ENCODE peak calls at places on chromosomes 12 and 14, in four cellular contexts. One of them, this sample, is unnamed.

GRCh38 chr14:67268456-67269115 is 27.4 kb downstream of the PALS1 start:
- DNase-seq in GM12864: no peak
- DNase-seq in OCI-LY7: no peak
- DNase-seq in hepatocyte: peak
- DNase-seq in this sample: no peak

GRCh38 chr14:55383541-55384140 is 28.0 kb downstream of the ATG14 start:
- DNase-seq in GM12864: no peak
- DNase-seq in OCI-LY7: no peak
- DNase-seq in hepatocyte: no peak
- DNase-seq in this sample: no peak

GRCh38 chr12:62520361-62520760 is 53.7 kb downstream of the MON2 start:
- DNase-seq in GM12864: no peak
- DNase-seq in OCI-LY7: no peak
- DNase-seq in hepatocyte: no peak
- DNase-seq in this sample: no peak

GRCh38 chr14:23381871-23382270 is 5.0 kb downstream of the CMTM5 start:
- DNase-seq in GM12864: no peak
- DNase-seq in OCI-LY7: no peak
- DNase-seq in hepatocyte: no peak
- DNase-seq in this sample: no peak

GRCh38 chr12:106054016-106054415 is 84.7 kb downstream of the NUAK1 start:
- DNase-seq in GM12864: no peak
- DNase-seq in OCI-LY7: no peak
- DNase-seq in hepatocyte: no peak
- DNase-seq in this sample: no peak

GRCh38 chr14:104263671-104264358 is 125.4 kb downstream of the KIF26A start:
- DNase-seq in GM12864: no peak
- DNase-seq in OCI-LY7: no peak
- DNase-seq in hepatocyte: no peak
- DNase-seq in this sample: no peak

GRCh38 chr14:65101631-65102440 is 481 bp downstream of the MAX start:
- DNase-seq in GM12864: no peak
- DNase-seq in OCI-LY7: peak
- DNase-seq in hepatocyte: peak
- DNase-seq in this sample: peak

GRCh38 chr14:21092147-21093011 is 6.1 kb downstream of the ZNF219 start:
- DNase-seq in GM12864: no peak
- DNase-seq in OCI-LY7: peak
- DNase-seq in hepatocyte: peak
- DNase-seq in this sample: peak

GRCh38 chr12:109557809-109558208 is 15.5 kb downstream of the MMAB start:
- DNase-seq in GM12864: no peak
- DNase-seq in OCI-LY7: no peak
- DNase-seq in hepatocyte: no peak
- DNase-seq in this sample: no peak

GRCh38 chr12:19946549-19946948 is 421.8 kb upstream of the PDE3A start:
- DNase-seq in GM12864: no peak
- DNase-seq in OCI-LY7: no peak
- DNase-seq in hepatocyte: peak
- DNase-seq in this sample: no peak

GRCh38 chr12:3698218-3698974 is 54.5 kb downstream of the CRACR2A start:
- DNase-seq in GM12864: no peak
- DNase-seq in OCI-LY7: no peak
- DNase-seq in hepatocyte: no peak
- DNase-seq in this sample: no peak

GRCh38 chr12:57837779-57838562 is 8.6 kb downstream of the CTDSP2 start:
- DNase-seq in GM12864: no peak
- DNase-seq in OCI-LY7: peak
- DNase-seq in hepatocyte: peak
- DNase-seq in this sample: peak

GRCh38 chr12:123089125-123089524 is 61.8 kb downstream of the PITPNM2 start:
- DNase-seq in GM12864: no peak
- DNase-seq in OCI-LY7: no peak
- DNase-seq in hepatocyte: no peak
- DNase-seq in this sample: no peak

GRCh38 chr14:86574026-86574777 is 1044.3 kb downstream of the FLRT2 start:
- DNase-seq in GM12864: no peak
- DNase-seq in OCI-LY7: no peak
- DNase-seq in hepatocyte: no peak
- DNase-seq in this sample: no peak

GRCh38 chr14:102140750-102141145 is 1.1 kb downstream of the WDR20 start:
- DNase-seq in GM12864: no peak
- DNase-seq in OCI-LY7: no peak
- DNase-seq in hepatocyte: no peak
- DNase-seq in this sample: no peak

GRCh38 chr12:5034605-5035004 is 9.1 kb upstream of the KCNA5 start:
- DNase-seq in GM12864: peak
- DNase-seq in OCI-LY7: no peak
- DNase-seq in hepatocyte: no peak
- DNase-seq in this sample: peak

GRCh38 chr12:11460343-11461023 is 65.1 kb upstream of the PRB2 start:
- DNase-seq in GM12864: no peak
- DNase-seq in OCI-LY7: no peak
- DNase-seq in hepatocyte: no peak
- DNase-seq in this sample: no peak

GRCh38 chr14:55099741-55100140 is 29.3 kb upstream of the LGALS3 start:
- DNase-seq in GM12864: no peak
- DNase-seq in OCI-LY7: no peak
- DNase-seq in hepatocyte: no peak
- DNase-seq in this sample: no peak

GRCh38 chr12:130978785-130979184 is 25.1 kb downstream of the ADGRD1 start:
- DNase-seq in GM12864: no peak
- DNase-seq in OCI-LY7: peak
- DNase-seq in hepatocyte: no peak
- DNase-seq in this sample: no peak

GRCh38 chr12:132465269-132466190 is 24.4 kb upstream of the FBRSL1 start:
- DNase-seq in GM12864: no peak
- DNase-seq in OCI-LY7: no peak
- DNase-seq in hepatocyte: peak
- DNase-seq in this sample: no peak

GRCh38 chr12:120265483-120266179 is at the start of gene PXN:
- DNase-seq in GM12864: peak
- DNase-seq in OCI-LY7: peak
- DNase-seq in hepatocyte: peak
- DNase-seq in this sample: peak

GRCh38 chr14:26820101-26820500 is 222.3 kb upstream of the NOVA1 start:
- DNase-seq in GM12864: no peak
- DNase-seq in OCI-LY7: no peak
- DNase-seq in hepatocyte: no peak
- DNase-seq in this sample: no peak

GRCh38 chr12:100976735-100977134 is 182.2 kb downstream of the ANO4 start:
- DNase-seq in GM12864: no peak
- DNase-seq in OCI-LY7: no peak
- DNase-seq in hepatocyte: no peak
- DNase-seq in this sample: no peak

GRCh38 chr14:106442857-106443256 is 916.5 kb downstream of the TMEM121 start:
- DNase-seq in GM12864: no peak
- DNase-seq in OCI-LY7: peak
- DNase-seq in hepatocyte: no peak
- DNase-seq in this sample: peak

GRCh38 chr12:98211914-98212695 is 303.3 kb upstream of the TMPO start:
- DNase-seq in GM12864: no peak
- DNase-seq in OCI-LY7: peak
- DNase-seq in hepatocyte: no peak
- DNase-seq in this sample: no peak

GRCh38 chr12:10285919-10286318 is 21.8 kb upstream of the KLRD1 start:
- DNase-seq in GM12864: no peak
- DNase-seq in OCI-LY7: peak
- DNase-seq in hepatocyte: no peak
- DNase-seq in this sample: peak

GRCh38 chr12:87756721-87757120 is 272.5 kb downstream of the C12orf50 start:
- DNase-seq in GM12864: no peak
- DNase-seq in OCI-LY7: no peak
- DNase-seq in hepatocyte: no peak
- DNase-seq in this sample: no peak

GRCh38 chr12:1594295-1595025 is at the start of gene FBXL14:
- DNase-seq in GM12864: no peak
- DNase-seq in OCI-LY7: peak
- DNase-seq in hepatocyte: peak
- DNase-seq in this sample: peak

GRCh38 chr12:11652351-11653040 is 3.0 kb downstream of the ETV6 start:
- DNase-seq in GM12864: peak
- DNase-seq in OCI-LY7: peak
- DNase-seq in hepatocyte: peak
- DNase-seq in this sample: peak

GRCh38 chr12:47850153-47851084 is 30.7 kb upstream of the HDAC7 start:
- DNase-seq in GM12864: no peak
- DNase-seq in OCI-LY7: no peak
- DNase-seq in hepatocyte: no peak
- DNase-seq in this sample: no peak

GRCh38 chr12:643478-644292 is 19.6 kb downstream of the NINJ2 start:
- DNase-seq in GM12864: no peak
- DNase-seq in OCI-LY7: peak
- DNase-seq in hepatocyte: no peak
- DNase-seq in this sample: peak

GRCh38 chr14:36757730-36758286 is 96.1 kb downstream of the PAX9 start:
- DNase-seq in GM12864: no peak
- DNase-seq in OCI-LY7: no peak
- DNase-seq in hepatocyte: no peak
- DNase-seq in this sample: no peak

GRCh38 chr12:48824112-48824511 is 5.8 kb downstream of the CACNB3 start:
- DNase-seq in GM12864: no peak
- DNase-seq in OCI-LY7: peak
- DNase-seq in hepatocyte: no peak
- DNase-seq in this sample: peak

GRCh38 chr14:28661171-28661772 is 105.3 kb upstream of the FOXG1 start:
- DNase-seq in GM12864: no peak
- DNase-seq in OCI-LY7: no peak
- DNase-seq in hepatocyte: no peak
- DNase-seq in this sample: no peak
- H3K4me3 ChIP-seq in GM12864: no peak
- H3K4me3 ChIP-seq in OCI-LY7: no peak
- H3K4me3 ChIP-seq in hepatocyte: no peak
- H3K4me3 ChIP-seq in this sample: no peak

GRCh38 chr14:103190731-103191130 is 67.5 kb downstream of the TNFAIP2 start:
- DNase-seq in GM12864: no peak
- DNase-seq in OCI-LY7: no peak
- DNase-seq in hepatocyte: no peak
- DNase-seq in this sample: peak

GRCh38 chr14:103187911-103188310 is 64.7 kb downstream of the TNFAIP2 start:
- DNase-seq in GM12864: no peak
- DNase-seq in OCI-LY7: no peak
- DNase-seq in hepatocyte: no peak
- DNase-seq in this sample: no peak

GRCh38 chr14:103189481-103190470 is 66.5 kb downstream of the TNFAIP2 start:
- DNase-seq in GM12864: no peak
- DNase-seq in OCI-LY7: no peak
- DNase-seq in hepatocyte: no peak
- DNase-seq in this sample: no peak

GRCh38 chr14:103186894-103187586 is 63.8 kb downstream of the TNFAIP2 start:
- DNase-seq in GM12864: no peak
- DNase-seq in OCI-LY7: no peak
- DNase-seq in hepatocyte: peak
- DNase-seq in this sample: no peak

GRCh38 chr14:103188691-103189480 is 65.6 kb downstream of the TNFAIP2 start:
- DNase-seq in GM12864: no peak
- DNase-seq in OCI-LY7: no peak
- DNase-seq in hepatocyte: peak
- DNase-seq in this sample: peak
- TF ChIP-seq CTCF in GM12864: peak
- TF ChIP-seq CTCF in OCI-LY7: no peak
- TF ChIP-seq CTCF in hepatocyte: peak
- TF ChIP-seq CTCF in this sample: no peak

GRCh38 chr14:60655114-60655897 is 6.0 kb upstream of the SIX1 start:
- DNase-seq in GM12864: no peak
- DNase-seq in OCI-LY7: no peak
- DNase-seq in hepatocyte: peak
- DNase-seq in this sample: no peak
- H3K4me3 ChIP-seq in GM12864: no peak
- H3K4me3 ChIP-seq in OCI-LY7: no peak
- H3K4me3 ChIP-seq in hepatocyte: no peak
- H3K4me3 ChIP-seq in this sample: no peak

GRCh38 chr12:53795927-53796326 is 44.1 kb upstream of the CISTR start:
- DNase-seq in GM12864: no peak
- DNase-seq in OCI-LY7: no peak
- DNase-seq in hepatocyte: no peak
- DNase-seq in this sample: no peak
- TF ChIP-seq CTCF in GM12864: no peak
- TF ChIP-seq CTCF in OCI-LY7: no peak
- TF ChIP-seq CTCF in hepatocyte: no peak
- TF ChIP-seq CTCF in this sample: no peak

GRCh38 chr12:6533653-6534157 is 612 bp upstream of the GAPDH start:
- DNase-seq in GM12864: no peak
- DNase-seq in OCI-LY7: peak
- DNase-seq in hepatocyte: peak
- DNase-seq in this sample: peak

GRCh38 chr12:6534158-6534913 is at the start of gene GAPDH:
- DNase-seq in GM12864: peak
- DNase-seq in OCI-LY7: peak
- DNase-seq in hepatocyte: peak
- DNase-seq in this sample: peak

GRCh38 chr12:6532927-6533652 is 1.2 kb upstream of the GAPDH start:
- DNase-seq in GM12864: no peak
- DNase-seq in OCI-LY7: peak
- DNase-seq in hepatocyte: peak
- DNase-seq in this sample: peak

GRCh38 chr12:6530576-6531260 is 3.6 kb upstream of the GAPDH start:
- DNase-seq in GM12864: no peak
- DNase-seq in OCI-LY7: no peak
- DNase-seq in hepatocyte: no peak
- DNase-seq in this sample: no peak

GRCh38 chr12:6532051-6532926 is 2.0 kb upstream of the GAPDH start:
- DNase-seq in GM12864: no peak
- DNase-seq in OCI-LY7: peak
- DNase-seq in hepatocyte: peak
- DNase-seq in this sample: peak
- H3K4me3 ChIP-seq in GM12864: peak
- H3K4me3 ChIP-seq in OCI-LY7: peak
- H3K4me3 ChIP-seq in hepatocyte: no peak
- H3K4me3 ChIP-seq in this sample: peak

DNA sequence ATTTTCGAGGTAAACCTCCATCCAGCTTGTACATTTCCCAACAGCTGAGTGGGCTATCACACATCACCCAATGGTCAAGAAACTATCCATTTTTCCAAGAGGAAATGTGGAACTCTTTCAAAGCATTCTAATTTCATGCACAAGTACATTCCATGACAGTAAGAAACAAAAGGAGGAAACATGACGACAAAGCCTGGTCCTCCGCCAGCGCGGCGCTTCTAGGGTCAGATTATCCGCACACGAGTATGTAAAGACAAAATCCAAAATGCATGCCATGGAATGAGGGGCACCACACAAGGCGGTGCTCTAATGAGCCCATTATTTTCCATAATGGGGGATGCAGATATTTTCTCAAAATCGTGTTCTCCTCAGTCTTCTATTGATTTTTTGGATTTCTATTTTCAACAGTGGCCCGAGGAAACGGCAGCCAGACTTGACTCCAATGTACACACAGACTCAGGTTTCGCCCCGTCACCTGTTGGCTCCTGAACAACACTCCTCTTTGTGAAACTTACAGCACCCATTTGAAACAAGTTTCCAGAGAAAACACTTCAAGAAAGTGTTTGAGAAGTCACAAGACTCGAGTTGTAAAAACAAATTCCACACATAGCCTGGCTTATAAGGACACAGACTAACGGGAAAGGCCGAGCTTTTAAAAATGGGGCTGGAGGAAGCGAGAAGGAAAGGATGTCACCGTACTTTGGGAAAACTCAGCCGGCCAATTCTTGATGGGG is 107.3 kb downstream of the PRICKLE1 start:
- DNase-seq in GM12864: no peak
- DNase-seq in OCI-LY7: no peak
- DNase-seq in hepatocyte: peak
- DNase-seq in this sample: no peak
- TF ChIP-seq CTCF in GM12864: no peak
- TF ChIP-seq CTCF in OCI-LY7: no peak
- TF ChIP-seq CTCF in hepatocyte: no peak
- TF ChIP-seq CTCF in this sample: no peak